ENCODE peak calls at places on chromosomes 7 and 10, in six cellular contexts. T, Z, I, G, K and J are unnamed samples.

GRCh38 chr7:155829796-155830470 is 17.7 kb upstream of the SHH start:
- DNase-seq in T (no peak), Z (no peak), I (no peak), G (no peak), K (no peak), J (no peak)

GRCh38 chr10:133401981-133402725 is 8.2 kb downstream of the MTG1 start:
- DNase-seq in T (no peak), Z (no peak), I (no peak), G (no peak), K (no peak), J (peak; percentile 24)

GRCh38 chr10:129120441-129120840 is 346.6 kb upstream of the MGMT start:
- DNase-seq in T (no peak), Z (no peak), I (no peak), G (no peak), K (no peak), J (no peak)

GRCh38 chr10:128624656-128625530 is 498.7 kb upstream of the MKI67 start:
- DNase-seq in T (no peak), Z (no peak), I (no peak), G (no peak), K (no peak), J (no peak)

GRCh38 chr10:111956841-111957240 is 226.7 kb downstream of the GPAM start:
- DNase-seq in T (no peak), Z (no peak), I (no peak), G (no peak), K (no peak), J (no peak)

GRCh38 chr7:98073047-98073446 is 33.6 kb upstream of the LMTK2 start:
- DNase-seq in T (no peak), Z (no peak), I (no peak), G (no peak), K (no peak), J (no peak)

GRCh38 chr7:126040114-126041045 is 1110.8 kb upstream of the POT1 start:
- DNase-seq in T (no peak), Z (no peak), I (no peak), G (no peak), K (no peak), J (peak; percentile 4)

GRCh38 chr7:88223265-88223664 is 3.4 kb upstream of the SRI start:
- DNase-seq in T (no peak), Z (no peak), I (no peak), G (no peak), K (no peak), J (no peak)

GRCh38 chr10:102420810-102421644 is at the start of gene FBXL15:
- DNase-seq in T (peak; percentile 96), Z (peak; percentile 86), I (peak; percentile 94), G (peak; percentile 95), K (peak; percentile 98), J (peak; percentile 98)

GRCh38 chr10:50832171-50832751 is 53.2 kb downstream of the A1CF start:
- DNase-seq in T (no peak), Z (no peak), I (no peak), G (no peak), K (no peak), J (no peak)

GRCh38 chr7:92260248-92260781 is 14.5 kb downstream of the ANKIB1 start:
- DNase-seq in T (no peak), Z (no peak), I (no peak), G (no peak), K (no peak), J (no peak)

GRCh38 chr7:82241371-82241770 is 202.2 kb downstream of the CACNA2D1 start:
- DNase-seq in T (no peak), Z (no peak), I (no peak), G (no peak), K (no peak), J (no peak)

GRCh38 chr10:43336061-43336460 is 35.4 kb upstream of the FXYD4 start:
- DNase-seq in T (no peak), Z (no peak), I (no peak), G (no peak), K (no peak), J (no peak)

GRCh38 chr7:13115157-13115772 is 427.8 kb downstream of the ARL4A start:
- DNase-seq in T (no peak), Z (no peak), I (no peak), G (no peak), K (no peak), J (peak; percentile 45)

GRCh38 chr10:121595321-121595805 is 2.9 kb downstream of the FGFR2 start:
- DNase-seq in T (no peak), Z (no peak), I (no peak), G (no peak), K (no peak), J (no peak)
- H3K4me3 ChIP-seq in T (no peak overlapping the region), Z (no peak overlapping the region), I (peak overlapping the region; percentile 60), G (no peak overlapping the region), K (peak overlapping the region; percentile 78), J (peak overlapping the region; percentile 99)

GRCh38 chr10:95964786-95965185 is 57.0 kb downstream of the CC2D2B start:
- DNase-seq in T (no peak), Z (no peak), I (no peak), G (no peak), K (no peak), J (no peak)
- H3K4me3 ChIP-seq in T (no peak overlapping the region), Z (no peak overlapping the region), I (no peak overlapping the region), G (no peak overlapping the region), K (no peak overlapping the region), J (no peak overlapping the region)

DNA sequence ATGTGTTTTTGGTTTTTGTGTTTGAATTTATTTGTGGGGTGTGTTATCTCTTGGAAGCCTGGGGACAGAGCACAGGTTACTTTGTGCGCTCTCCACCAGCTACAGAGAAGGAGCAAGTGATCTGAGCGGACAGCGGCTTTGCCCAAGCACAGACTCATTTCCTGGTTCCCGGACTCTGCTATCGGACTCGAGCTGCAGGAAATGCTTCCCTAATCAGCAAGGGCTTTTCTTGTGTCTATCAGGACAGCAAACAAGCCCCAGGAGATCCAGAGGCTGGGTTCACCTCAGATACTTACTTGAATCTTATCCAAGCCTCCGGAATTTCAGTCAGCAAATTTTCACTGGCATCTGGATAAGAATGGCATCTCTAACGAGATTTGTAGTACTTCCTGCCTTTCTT is 27.8 kb downstream of the MRC1 start:
- DNase-seq in T (no peak), Z (peak; percentile 44), I (peak; percentile 22), G (peak; percentile 69), K (peak; percentile 34), J (no peak)
- H3K4me3 ChIP-seq in T (no peak overlapping the region), Z (peak overlapping the region; percentile 16), I (peak overlapping the region; percentile 3), G (peak overlapping the region; percentile 37), K (no peak overlapping the region), J (no peak overlapping the region)

DNA sequence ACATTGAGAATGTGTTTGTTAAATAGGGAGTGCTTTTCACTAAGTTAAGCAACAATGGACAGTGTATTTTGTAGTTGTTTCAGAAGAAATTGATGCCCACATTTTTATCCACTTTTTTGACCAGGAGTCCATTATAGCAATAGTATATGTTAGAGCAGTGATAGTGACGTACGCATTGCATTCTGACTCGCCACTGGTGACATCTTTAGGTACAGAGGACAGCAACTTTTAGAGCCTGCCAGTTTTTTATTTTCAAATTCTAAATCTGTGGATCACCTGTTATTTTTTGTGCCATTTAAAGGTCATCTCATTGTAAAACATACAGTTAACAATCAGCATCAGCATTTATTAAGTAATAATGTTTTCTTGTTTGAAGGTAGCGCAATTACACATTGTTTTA is 1.4 kb downstream of the UBE2D1 start:
- DNase-seq in T (no peak), Z (no peak), I (no peak), G (no peak), K (no peak), J (no peak)
- H3K4me3 ChIP-seq in T (peak overlapping the region; percentile 90), Z (peak overlapping the region; percentile 97), I (peak overlapping the region; percentile 88), G (no peak overlapping the region), K (no peak overlapping the region), J (peak overlapping the region; percentile 91)

GRCh38 chr7:106281919-106282318 is 2.9 kb downstream of the NAMPT start:
- DNase-seq in T (no peak), Z (no peak), I (no peak), G (no peak), K (no peak), J (no peak)
- H3K4me3 ChIP-seq in T (peak overlapping the region; percentile 67), Z (no peak overlapping the region), I (no peak overlapping the region), G (no peak overlapping the region), K (no peak overlapping the region), J (no peak overlapping the region)

GRCh38 chr7:2631924-2632716 is at the start of gene TTYH3:
- DNase-seq in T (no peak), Z (no peak), I (no peak), G (no peak), K (peak; percentile 61), J (no peak)
- H3K4me3 ChIP-seq in T (peak within 1 kb of the TSS; percentile 93), Z (peak within 1 kb of the TSS; percentile 95), I (peak within 1 kb of the TSS; percentile 90), G (peak within 1 kb of the TSS; percentile 89), K (peak within 1 kb of the TSS; percentile 90), J (peak within 1 kb of the TSS; percentile 94)